ENCODE peak calls at places on chromosomes 2 and 18, in six cellular contexts. W is upper lobe of left lung; C is mammary epithelial cell; I is lower lobe of right lung; K is CD8-positive, alpha-beta memory T cell; O is adrenal gland. E is an unnamed sample. For H3K4me1 and H3K9me3, the result is how much of the 10 kb centered on the place peaks cover.

GRCh38 chr2:191038241-191038725 is 24.3 kb upstream of the STAT1 start:
- DNase-seq in I (no peak), C (peak), W (no peak), K (no peak), O (no peak), E (peak)

GRCh38 chr18:8868779-8869415 is 163.5 kb downstream of the MTCL1 start:
- DNase-seq in C (no peak), K (no peak), O (no peak), I (no peak), W (no peak), E (no peak)

GRCh38 chr18:27704721-27705361 is 472.1 kb downstream of the CDH2 start:
- DNase-seq in I (no peak), W (no peak), O (no peak), K (no peak), C (no peak), E (no peak)

GRCh38 chr18:12036201-12036751 is 55.0 kb downstream of the IMPA2 start:
- DNase-seq in I (no peak), W (no peak), K (no peak), O (no peak), C (peak), E (peak)

GRCh38 chr2:85704800-85705679 is 10.9 kb downstream of the GNLY start:
- DNase-seq in I (no peak), O (no peak), W (no peak), C (no peak), K (no peak), E (no peak)

GRCh38 chr2:237628482-237629187 is 1.2 kb downstream of the LRRFIP1 start:
- DNase-seq in I (no peak), K (no peak), C (no peak), W (no peak), O (no peak), E (no peak)

GRCh38 chr2:105087273-105087672 is 49.4 kb downstream of the MRPS9 start:
- DNase-seq in C (no peak), W (no peak), O (no peak), I (no peak), K (no peak), E (no peak)

GRCh38 chr2:38178556-38179419 is 102.8 kb upstream of the CYP1B1 start:
- DNase-seq in K (no peak), W (peak), I (no peak), O (peak), C (peak), E (peak)

GRCh38 chr2:11679016-11679415 is 9.0 kb upstream of the NTSR2 start:
- DNase-seq in I (no peak), K (no peak), O (no peak), W (no peak), C (no peak), E (no peak)

GRCh38 chr2:8694737-8695136 is 12.9 kb downstream of the ID2 start:
- DNase-seq in O (no peak), I (no peak), W (no peak), K (no peak), C (peak), E (peak)

DNA sequence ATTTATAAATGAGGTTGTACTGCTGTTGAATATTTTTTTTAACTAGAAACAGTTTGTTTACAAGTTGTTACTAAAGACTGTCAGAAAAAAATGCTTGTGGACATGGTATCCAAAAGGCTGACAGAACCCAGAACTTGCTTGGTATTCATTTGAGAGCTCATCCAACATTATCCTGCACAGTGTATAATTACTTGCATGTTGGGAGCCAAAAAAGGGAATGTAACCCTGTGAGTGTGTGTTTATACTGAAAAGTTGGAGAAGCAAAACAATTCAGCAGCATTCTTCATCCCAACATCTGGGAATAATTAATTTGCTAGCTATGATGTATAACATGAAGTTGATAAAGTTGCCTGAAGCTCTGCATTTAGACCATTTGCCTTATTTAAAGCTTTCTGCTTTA is 42.1 kb upstream of the EHBP1 start:
- DNase-seq in C (no peak), W (no peak), I (no peak), K (no peak), O (no peak), E (peak)
- H3K27ac ChIP-seq in C (no peak), W (no peak), I (peak), K (no peak), O (peak), E (peak)

GRCh38 chr2:71783215-71783614 is 329.9 kb downstream of the DYSF start:
- DNase-seq in W (no peak), I (no peak), O (no peak), K (no peak), C (no peak), E (peak)

GRCh38 chr2:71782323-71782722 is 329.0 kb downstream of the DYSF start:
- DNase-seq in I (no peak), K (no peak), C (no peak), W (no peak), O (no peak), E (no peak)

GRCh38 chr2:71780162-71780561 is 326.8 kb downstream of the DYSF start:
- DNase-seq in O (no peak), C (no peak), W (no peak), K (no peak), I (no peak), E (no peak)

GRCh38 chr2:71783815-71784214 is 330.5 kb downstream of the DYSF start:
- DNase-seq in C (no peak), O (no peak), K (no peak), I (no peak), W (no peak), E (no peak)

GRCh38 chr2:71781695-71782228 is 328.4 kb downstream of the DYSF start:
- DNase-seq in I (no peak), W (no peak), O (no peak), K (no peak), C (no peak), E (no peak)
- H3K4me1 ChIP-seq in I (under half), W (under half), O (under half), K (under half), C (under half), E (half or more)

GRCh38 chr2:19355931-19356544 is 2.4 kb downstream of the OSR1 start:
- DNase-seq in C (peak), W (no peak), K (no peak), I (no peak), O (no peak), E (no peak)
- H3K9me3 ChIP-seq in C (under half), W (under half), K (under half), I (under half), O (under half), E (under half)

GRCh38 chr2:143480586-143481230 is 351.5 kb downstream of the ARHGAP15 start:
- DNase-seq in K (no peak), I (no peak), W (no peak), C (no peak), O (no peak), E (no peak)
- H3K27ac ChIP-seq in K (no peak), I (peak), W (no peak), C (no peak), O (no peak), E (no peak)

GRCh38 chr18:23397907-23398306 is 55.2 kb upstream of the RIOK3 start:
- DNase-seq in I (no peak), W (no peak), C (no peak), O (no peak), K (peak), E (no peak)
- H3K4me1 ChIP-seq in I (under half), W (under half), C (under half), O (under half), K (under half), E (half or more)

GRCh38 chr2:150358468-150358807 is 129.0 kb downstream of the RND3 start:
- DNase-seq in C (no peak), I (no peak), W (no peak), K (no peak), O (no peak), E (no peak)
- H3K9me3 ChIP-seq in C (under half), I (under half), W (under half), K (under half), O (under half), E (under half)

GRCh38 chr2:48319863-48320262 is 210.1 kb upstream of the STON1 start:
- DNase-seq in O (no peak), I (no peak), W (no peak), K (no peak), C (no peak), E (no peak)
- H3K27ac ChIP-seq in O (no peak), I (peak), W (no peak), K (no peak), C (no peak), E (no peak)

E was measured in SJSA1.